ENCODE peak calls at places on chromosomes 5 and 9, in ten cellular contexts. P, A, I, O, L, C, D, V, W and N are unnamed samples.

GRCh38 chr5:2627867-2628266 is 123.6 kb downstream of the IRX2 start:
- DNase-seq in P (no peak), A (no peak), I (no peak), O (no peak), L (no peak), C (no peak), D (no peak), V (no peak), W (no peak), N (no peak)

GRCh38 chr5:151156732-151157402 is 712 bp downstream of the ANXA6 start:
- DNase-seq in P (no peak), A (peak; percentile 40), I (no peak), O (no peak), L (peak; percentile 60), C (no peak), D (no peak), V (peak; percentile 23), W (no peak), N (peak; percentile 33)

GRCh38 chr5:61933787-61934626 is 372.0 kb upstream of the KIF2A start:
- DNase-seq in P (peak; percentile 32), A (peak; percentile 63), I (no peak), O (no peak), L (no peak), C (peak; percentile 64), D (no peak), V (peak; percentile 21), W (no peak), N (peak; percentile 76)

GRCh38 chr9:14909631-14910177 is 524 bp downstream of the FREM1 start:
- DNase-seq in P (no peak), A (peak; percentile 40), I (no peak), O (no peak), L (no peak), C (peak; percentile 37), D (no peak), V (no peak), W (no peak), N (no peak)

GRCh38 chr9:125929846-125930245 is 182.7 kb downstream of the PBX3 start:
- DNase-seq in P (no peak), A (no peak), I (no peak), O (no peak), L (no peak), C (no peak), D (no peak), V (no peak), W (no peak), N (no peak)

GRCh38 chr5:112491257-112491656 is 72.2 kb upstream of the EPB41L4A start:
- DNase-seq in P (no peak), A (no peak), I (no peak), O (no peak), L (no peak), C (peak; percentile 5), D (no peak), V (no peak), W (no peak), N (no peak)

GRCh38 chr5:34536699-34537098 is 119.4 kb upstream of the RAI14 start:
- DNase-seq in P (no peak), A (no peak), I (no peak), O (no peak), L (no peak), C (no peak), D (no peak), V (no peak), W (no peak), N (no peak)

GRCh38 chr5:33806736-33807442 is 84.9 kb downstream of the ADAMTS12 start:
- DNase-seq in P (no peak), A (no peak), I (no peak), O (no peak), L (no peak), C (peak; percentile 9), D (no peak), V (no peak), W (no peak), N (no peak)

GRCh38 chr5:58002318-58002717 is 457.6 kb downstream of the PLK2 start:
- DNase-seq in P (no peak), A (no peak), I (no peak), O (no peak), L (no peak), C (no peak), D (no peak), V (no peak), W (no peak), N (no peak)

GRCh38 chr9:89185980-89186379 is 7.4 kb upstream of the SHC3 start:
- DNase-seq in P (no peak), A (peak; percentile 83), I (no peak), O (no peak), L (peak; percentile 19), C (no peak), D (no peak), V (no peak), W (no peak), N (no peak)

GRCh38 chr9:125407974-125408900 is 146.6 kb downstream of the GAPVD1 start:
- DNase-seq in P (peak; percentile 92), A (peak; percentile 89), I (peak; percentile 86), O (peak; percentile 84), L (peak; percentile 86), C (peak; percentile 59), D (peak; percentile 50), V (peak; percentile 71), W (peak; percentile 48), N (peak; percentile 84)

GRCh38 chr9:131651599-131651998 is 88.3 kb downstream of the RAPGEF1 start:
- DNase-seq in P (no peak), A (no peak), I (no peak), O (no peak), L (no peak), C (no peak), D (no peak), V (no peak), W (no peak), N (no peak)

GRCh38 chr9:131645078-131645776 is 94.6 kb downstream of the RAPGEF1 start:
- DNase-seq in P (no peak), A (peak; percentile 84), I (no peak), O (no peak), L (no peak), C (no peak), D (no peak), V (no peak), W (no peak), N (no peak)

GRCh38 chr9:131650254-131650653 is 89.6 kb downstream of the RAPGEF1 start:
- DNase-seq in P (no peak), A (no peak), I (peak; percentile 71), O (no peak), L (no peak), C (no peak), D (no peak), V (no peak), W (no peak), N (peak; percentile 36)

GRCh38 chr9:131651160-131651559 is 88.7 kb downstream of the RAPGEF1 start:
- DNase-seq in P (no peak), A (no peak), I (no peak), O (no peak), L (no peak), C (no peak), D (no peak), V (no peak), W (no peak), N (no peak)

DNA sequence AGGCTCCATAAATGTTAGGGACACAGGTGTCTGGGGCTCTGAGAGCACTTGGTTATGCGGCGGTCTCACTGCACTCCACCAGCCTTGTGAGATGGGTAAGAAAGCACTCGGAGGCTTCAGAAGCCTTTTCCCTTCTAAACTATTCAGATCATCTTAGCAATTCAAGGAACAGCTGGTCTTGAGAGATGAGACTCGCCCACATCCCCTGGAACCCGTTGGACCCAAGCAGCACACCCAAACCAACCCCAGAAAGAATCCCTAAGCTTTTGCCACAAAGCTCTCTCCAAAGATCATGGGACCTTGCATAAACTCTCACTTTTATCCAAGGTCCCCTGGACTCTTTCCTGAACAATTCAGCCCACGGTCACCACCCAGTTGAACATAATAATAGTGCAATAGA is 90.2 kb downstream of the RAPGEF1 start:
- DNase-seq in P (no peak), A (no peak), I (no peak), O (no peak), L (no peak), C (no peak), D (no peak), V (no peak), W (no peak), N (no peak)
- H3K36me3 ChIP-seq in P (no peaks in the 10 kb centered on the region), A (no peaks in the 10 kb centered on the region), I (peaks cover 41% of the 10 kb centered on the region), O (peaks cover 9% of the 10 kb centered on the region), L (peaks cover 5% of the 10 kb centered on the region), C (peaks cover 2% of the 10 kb centered on the region), D (peaks cover 44% of the 10 kb centered on the region), V (no peaks in the 10 kb centered on the region), W (peaks cover 37% of the 10 kb centered on the region), N (no peaks in the 10 kb centered on the region)

DNA sequence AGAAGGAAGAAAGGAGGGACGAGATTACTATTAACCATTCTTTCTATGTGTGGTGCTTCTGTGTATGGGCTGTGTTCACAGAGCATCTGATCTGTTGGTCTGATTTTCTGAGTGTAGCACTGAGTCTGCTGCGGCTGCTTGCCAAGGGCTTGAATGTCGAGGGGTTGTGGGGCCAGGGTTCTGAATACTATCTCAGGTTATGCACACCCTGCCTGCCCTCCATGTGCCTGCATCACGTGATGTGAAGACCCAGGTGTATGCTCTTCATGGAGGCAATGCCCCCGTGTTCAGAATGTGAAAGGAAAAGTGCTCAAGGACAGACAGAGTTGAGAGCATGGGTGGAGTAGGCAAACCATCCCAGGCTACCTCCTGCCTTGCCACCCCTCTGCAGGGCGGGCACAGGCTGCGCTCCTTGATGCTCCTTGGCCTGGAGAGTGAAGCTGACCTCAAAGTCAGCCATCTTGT is 254.9 kb downstream of the FANCC start:
- DNase-seq in P (no peak), A (no peak), I (no peak), O (no peak), L (no peak), C (no peak), D (no peak), V (no peak), W (no peak), N (peak; percentile 14)
- H3K36me3 ChIP-seq in P (no peaks in the 10 kb centered on the region), A (peaks cover 10% of the 10 kb centered on the region), I (peaks cover 58% of the 10 kb centered on the region), O (peaks cover 8% of the 10 kb centered on the region), L (no peaks in the 10 kb centered on the region), C (no peaks in the 10 kb centered on the region), D (no peaks in the 10 kb centered on the region), V (no peaks in the 10 kb centered on the region), W (peaks cover 7% of the 10 kb centered on the region), N (no peaks in the 10 kb centered on the region)

DNA sequence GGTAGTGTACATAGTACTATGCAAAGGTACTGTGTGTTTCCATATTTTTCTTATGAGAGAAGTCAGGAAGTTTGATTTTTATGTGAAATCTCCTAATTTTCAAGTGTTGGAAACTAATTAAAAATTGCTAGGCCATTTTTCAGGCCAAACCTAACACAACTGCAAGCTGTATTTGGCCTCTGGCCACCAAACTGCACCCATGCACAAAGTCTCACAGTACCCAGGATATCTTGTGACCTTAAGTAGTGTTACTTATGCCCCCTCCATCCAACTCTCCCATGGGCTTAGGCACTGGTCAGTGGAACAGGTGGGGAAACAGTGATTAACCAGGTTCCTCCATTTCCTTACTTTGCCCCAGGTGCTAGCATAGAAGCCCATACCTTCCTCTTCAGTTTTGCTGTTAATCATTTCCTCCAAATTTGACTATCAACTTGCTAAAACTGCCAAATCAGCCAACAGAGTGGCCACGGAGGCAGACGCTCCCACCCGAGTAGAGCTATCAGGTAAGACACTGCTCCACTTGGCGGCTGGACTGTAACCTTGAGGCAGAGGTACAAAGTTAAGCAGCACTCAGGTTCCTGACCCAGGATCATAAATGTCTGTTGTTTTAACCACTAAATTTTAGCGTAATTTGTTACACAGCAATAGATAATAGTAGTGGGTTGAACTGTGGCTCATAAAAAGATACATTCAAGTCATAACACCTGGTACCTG is 19.5 kb upstream of the KIF27 start:
- DNase-seq in P (no peak), A (no peak), I (no peak), O (no peak), L (no peak), C (peak; percentile 43), D (no peak), V (no peak), W (no peak), N (no peak)
- H3K36me3 ChIP-seq in P (no peaks in the 10 kb centered on the region), A (no peaks in the 10 kb centered on the region), I (peaks cover 66% of the 10 kb centered on the region), O (peaks cover 25% of the 10 kb centered on the region), L (peaks cover 11% of the 10 kb centered on the region), C (peaks cover 6% of the 10 kb centered on the region), D (peaks cover 16% of the 10 kb centered on the region), V (no peaks in the 10 kb centered on the region), W (peaks cover 17% of the 10 kb centered on the region), N (no peaks in the 10 kb centered on the region)

GRCh38 chr5:36156619-36157018 is 4.7 kb downstream of the SKP2 start:
- DNase-seq in P (no peak), A (peak; percentile 19), I (no peak), O (no peak), L (no peak), C (no peak), D (no peak), V (no peak), W (no peak), N (no peak)
- H3K36me3 ChIP-seq in P (no peaks in the 10 kb centered on the region), A (peaks cover 30% of the 10 kb centered on the region), I (peaks cover 41% of the 10 kb centered on the region), O (no peaks in the 10 kb centered on the region), L (no peaks in the 10 kb centered on the region), C (no peaks in the 10 kb centered on the region), D (peaks cover 46% of the 10 kb centered on the region), V (no peaks in the 10 kb centered on the region), W (peaks cover 43% of the 10 kb centered on the region), N (no peaks in the 10 kb centered on the region)